ENCODE peak calls at places on chromosomes 5 and 9, in nine cellular contexts. One of them, this sample, is unnamed.

GRCh38 chr9:34049630-34050384 is 1.1 kb upstream of the UBAP2 start:
- DNase-seq in occipital lobe: no peak
- DNase-seq in ACHN: no peak
- DNase-seq in T-helper 17 cell: no peak
- DNase-seq in neural progenitor cell: peak
- DNase-seq in BE2C: no peak
- DNase-seq in AG10803: no peak
- DNase-seq in NCI-H460: no peak
- DNase-seq in CD4-positive, alpha-beta T cell: no peak
- DNase-seq in this sample: peak

GRCh38 chr9:120933310-120934044 is 6.9 kb upstream of the TRAF1 start:
- DNase-seq in occipital lobe: no peak
- DNase-seq in ACHN: no peak
- DNase-seq in T-helper 17 cell: no peak
- DNase-seq in neural progenitor cell: no peak
- DNase-seq in BE2C: no peak
- DNase-seq in AG10803: no peak
- DNase-seq in NCI-H460: no peak
- DNase-seq in CD4-positive, alpha-beta T cell: no peak
- DNase-seq in this sample: no peak

GRCh38 chr9:21294325-21294724 is 10.8 kb downstream of the IFNA5 start:
- DNase-seq in occipital lobe: no peak
- DNase-seq in ACHN: no peak
- DNase-seq in T-helper 17 cell: no peak
- DNase-seq in neural progenitor cell: no peak
- DNase-seq in BE2C: no peak
- DNase-seq in AG10803: no peak
- DNase-seq in NCI-H460: peak
- DNase-seq in CD4-positive, alpha-beta T cell: no peak
- DNase-seq in this sample: no peak

GRCh38 chr5:50302815-50303490 is 138.1 kb downstream of the EMB start:
- DNase-seq in occipital lobe: no peak
- DNase-seq in ACHN: peak
- DNase-seq in T-helper 17 cell: no peak
- DNase-seq in neural progenitor cell: no peak
- DNase-seq in BE2C: no peak
- DNase-seq in AG10803: no peak
- DNase-seq in NCI-H460: peak
- DNase-seq in CD4-positive, alpha-beta T cell: no peak
- DNase-seq in this sample: no peak

GRCh38 chr9:136075881-136076678 is 19.0 kb downstream of the NACC2 start:
- DNase-seq in occipital lobe: no peak
- DNase-seq in ACHN: no peak
- DNase-seq in T-helper 17 cell: no peak
- DNase-seq in neural progenitor cell: peak
- DNase-seq in BE2C: no peak
- DNase-seq in AG10803: no peak
- DNase-seq in NCI-H460: no peak
- DNase-seq in CD4-positive, alpha-beta T cell: no peak
- DNase-seq in this sample: no peak

GRCh38 chr9:107750741-107751521 is 261.4 kb upstream of the KLF4 start:
- DNase-seq in occipital lobe: peak
- DNase-seq in ACHN: peak
- DNase-seq in T-helper 17 cell: no peak
- DNase-seq in neural progenitor cell: no peak
- DNase-seq in BE2C: no peak
- DNase-seq in AG10803: peak
- DNase-seq in NCI-H460: peak
- DNase-seq in CD4-positive, alpha-beta T cell: no peak
- DNase-seq in this sample: no peak

GRCh38 chr5:173456751-173457171 is 128.5 kb upstream of the STC2 start:
- DNase-seq in occipital lobe: no peak
- DNase-seq in ACHN: no peak
- DNase-seq in T-helper 17 cell: no peak
- DNase-seq in neural progenitor cell: no peak
- DNase-seq in BE2C: no peak
- DNase-seq in AG10803: no peak
- DNase-seq in NCI-H460: peak
- DNase-seq in CD4-positive, alpha-beta T cell: no peak
- DNase-seq in this sample: no peak

GRCh38 chr9:79471577-79472543 is 99.9 kb upstream of the TLE4 start:
- DNase-seq in occipital lobe: peak
- DNase-seq in ACHN: no peak
- DNase-seq in T-helper 17 cell: peak
- DNase-seq in neural progenitor cell: peak
- DNase-seq in BE2C: peak
- DNase-seq in AG10803: peak
- DNase-seq in NCI-H460: peak
- DNase-seq in CD4-positive, alpha-beta T cell: peak
- DNase-seq in this sample: peak

GRCh38 chr5:78653969-78654368 is 5.4 kb upstream of the LHFPL2 start:
- DNase-seq in occipital lobe: no peak
- DNase-seq in ACHN: no peak
- DNase-seq in T-helper 17 cell: no peak
- DNase-seq in neural progenitor cell: no peak
- DNase-seq in BE2C: no peak
- DNase-seq in AG10803: no peak
- DNase-seq in NCI-H460: no peak
- DNase-seq in CD4-positive, alpha-beta T cell: no peak
- DNase-seq in this sample: no peak

GRCh38 chr9:129333961-129334743 is 156.1 kb upstream of the IER5L start:
- DNase-seq in occipital lobe: peak
- DNase-seq in ACHN: peak
- DNase-seq in T-helper 17 cell: no peak
- DNase-seq in neural progenitor cell: peak
- DNase-seq in BE2C: peak
- DNase-seq in AG10803: peak
- DNase-seq in NCI-H460: peak
- DNase-seq in CD4-positive, alpha-beta T cell: no peak
- DNase-seq in this sample: peak

This sample was measured in WTC11.